ENCODE peak calls at places on chromosome 14, in nine cellular contexts. K is left lung; A is activated CD4-positive, CD25-positive, alpha-beta regulatory T cell treated with anti-CD3 and anti-CD28 coated beads, Interleukin-2, amount 50 U/mL, for 72 hours; G is NCI-H460; C is NCI-H1417; D is GM23248; Y is stimulated activated CD8-positive, alpha-beta memory T cell treated with anti-CD3 and anti-CD28 coated beads, Interleukin-4, amount 100 ng/mL, for 24 hours; I is KBM-7; S is renal cortical epithelial cell. E is an unnamed sample.

GRCh38 chr14:54194501-54194900 is 202.3 kb upstream of the CDKN3 start:
- DNase-seq in K (no peak), A (no peak), G (no peak), C (no peak), D (peak; percentile 9), Y (no peak), I (no peak), S (no peak), E (no peak)

GRCh38 chr14:104262515-104263514 is 124.4 kb downstream of the KIF26A start:
- DNase-seq in K (no peak), A (no peak), G (no peak), C (no peak), D (no peak), Y (no peak), I (no peak), S (no peak), E (peak; percentile 13)

GRCh38 chr14:39184628-39185255 is 9.7 kb downstream of the PNN start:
- DNase-seq in K (no peak), A (no peak), G (no peak), C (no peak), D (no peak), Y (no peak), I (no peak), S (no peak), E (no peak)

GRCh38 chr14:90785474-90785873 is 30.8 kb downstream of the TTC7B start:
- DNase-seq in K (peak; percentile 62), A (no peak), G (no peak), C (no peak), D (peak; percentile 24), Y (no peak), I (peak; percentile 94), S (no peak), E (peak; percentile 79)

GRCh38 chr14:101992708-101993107 is 28.3 kb downstream of the DYNC1H1 start:
- DNase-seq in K (no peak), A (no peak), G (no peak), C (no peak), D (no peak), Y (no peak), I (peak; percentile 82), S (no peak), E (no peak)

GRCh38 chr14:74077401-74077800 is 6.9 kb downstream of the ALDH6A1 start:
- DNase-seq in K (no peak), A (no peak), G (no peak), C (no peak), D (no peak), Y (no peak), I (no peak), S (no peak), E (no peak)

GRCh38 chr14:50524731-50525510 is 7.4 kb downstream of the MAP4K5 start:
- DNase-seq in K (no peak), A (no peak), G (no peak), C (no peak), D (no peak), Y (no peak), I (peak; percentile 52), S (no peak), E (no peak)

GRCh38 chr14:58131386-58131785 is 20.6 kb downstream of the ARMH4 start:
- DNase-seq in K (no peak), A (no peak), G (no peak), C (no peak), D (peak; percentile 27), Y (no peak), I (no peak), S (peak; percentile 55), E (no peak)

GRCh38 chr14:43872222-43872621 is 634.9 kb downstream of the FSCB start:
- DNase-seq in K (no peak), A (no peak), G (no peak), C (no peak), D (no peak), Y (no peak), I (no peak), S (no peak), E (no peak)